ENCODE peak calls at places on chromosomes 13 and 19, in seven cellular contexts. One of them, this sample, is unnamed.

GRCh38 chr13:39284801-39285388 is 246.6 kb downstream of the NHLRC3 start:
- DNase-seq in bronchial epithelial cell: no peak
- DNase-seq in suprapubic skin: no peak
- DNase-seq in psoas muscle: no peak
- DNase-seq in left lung: no peak
- DNase-seq in CD14-positive monocyte: no peak
- DNase-seq in endothelial cell: no peak
- DNase-seq in this sample: no peak

GRCh38 chr13:98083507-98083906 is 59.4 kb upstream of the FARP1 start:
- DNase-seq in bronchial epithelial cell: peak; percentile 58
- DNase-seq in suprapubic skin: no peak
- DNase-seq in psoas muscle: no peak
- DNase-seq in left lung: no peak
- DNase-seq in CD14-positive monocyte: no peak
- DNase-seq in endothelial cell: no peak
- DNase-seq in this sample: no peak

GRCh38 chr19:38298841-38299680 is 5.0 kb upstream of the C19orf33 start:
- DNase-seq in bronchial epithelial cell: no peak
- DNase-seq in suprapubic skin: no peak
- DNase-seq in psoas muscle: no peak
- DNase-seq in left lung: peak; percentile 22
- DNase-seq in CD14-positive monocyte: no peak
- DNase-seq in endothelial cell: no peak
- DNase-seq in this sample: no peak

GRCh38 chr13:49502954-49503353 is 7.2 kb downstream of the PHF11 start:
- DNase-seq in bronchial epithelial cell: no peak
- DNase-seq in suprapubic skin: no peak
- DNase-seq in psoas muscle: peak; percentile 18
- DNase-seq in left lung: no peak
- DNase-seq in CD14-positive monocyte: no peak
- DNase-seq in endothelial cell: no peak
- DNase-seq in this sample: no peak

GRCh38 chr19:42277821-42278809 is 9.1 kb downstream of the CIC start:
- DNase-seq in bronchial epithelial cell: peak; percentile 66
- DNase-seq in suprapubic skin: peak; percentile 75
- DNase-seq in psoas muscle: no peak
- DNase-seq in left lung: no peak
- DNase-seq in CD14-positive monocyte: no peak
- DNase-seq in endothelial cell: no peak
- DNase-seq in this sample: no peak

GRCh38 chr13:60811581-60811980 is 414.6 kb downstream of the TDRD3 start:
- DNase-seq in bronchial epithelial cell: peak; percentile 82
- DNase-seq in suprapubic skin: no peak
- DNase-seq in psoas muscle: no peak
- DNase-seq in left lung: no peak
- DNase-seq in CD14-positive monocyte: no peak
- DNase-seq in endothelial cell: no peak
- DNase-seq in this sample: no peak

GRCh38 chr19:42132851-42133528 is 744 bp upstream of the POU2F2 start:
- DNase-seq in bronchial epithelial cell: peak; percentile 33
- DNase-seq in suprapubic skin: no peak
- DNase-seq in psoas muscle: peak; percentile 68
- DNase-seq in left lung: peak; percentile 96
- DNase-seq in CD14-positive monocyte: peak; percentile 66
- DNase-seq in endothelial cell: peak; percentile 81
- DNase-seq in this sample: peak; percentile 81

GRCh38 chr13:35470671-35471465 is 5.6 kb downstream of the MAB21L1 start:
- DNase-seq in bronchial epithelial cell: no peak
- DNase-seq in suprapubic skin: peak; percentile 78
- DNase-seq in psoas muscle: peak; percentile 54
- DNase-seq in left lung: peak; percentile 79
- DNase-seq in CD14-positive monocyte: no peak
- DNase-seq in endothelial cell: peak; percentile 60
- DNase-seq in this sample: peak; percentile 79

GRCh38 chr13:113041821-113042335 is 63.7 kb upstream of the F7 start:
- DNase-seq in bronchial epithelial cell: no peak
- DNase-seq in suprapubic skin: no peak
- DNase-seq in psoas muscle: no peak
- DNase-seq in left lung: peak; percentile 62
- DNase-seq in CD14-positive monocyte: no peak
- DNase-seq in endothelial cell: no peak
- DNase-seq in this sample: no peak

GRCh38 chr13:42970824-42971669 is 21.0 kb downstream of the EPSTI1 start:
- DNase-seq in bronchial epithelial cell: peak; percentile 61
- DNase-seq in suprapubic skin: no peak
- DNase-seq in psoas muscle: no peak
- DNase-seq in left lung: no peak
- DNase-seq in CD14-positive monocyte: no peak
- DNase-seq in endothelial cell: peak; percentile 51
- DNase-seq in this sample: no peak

GRCh38 chr19:18208098-18208951 is 4.5 kb upstream of the RAB3A start:
- DNase-seq in bronchial epithelial cell: no peak
- DNase-seq in suprapubic skin: no peak
- DNase-seq in psoas muscle: peak; percentile 49
- DNase-seq in left lung: peak; percentile 88
- DNase-seq in CD14-positive monocyte: no peak
- DNase-seq in endothelial cell: peak; percentile 57
- DNase-seq in this sample: no peak

GRCh38 chr19:30406220-30406944 is 34.2 kb downstream of the ZNF536 start:
- DNase-seq in bronchial epithelial cell: no peak
- DNase-seq in suprapubic skin: no peak
- DNase-seq in psoas muscle: no peak
- DNase-seq in left lung: no peak
- DNase-seq in CD14-positive monocyte: no peak
- DNase-seq in endothelial cell: peak; percentile 67
- DNase-seq in this sample: no peak

GRCh38 chr19:2422951-2423880 is 4.2 kb downstream of the TIMM13 start:
- DNase-seq in bronchial epithelial cell: no peak
- DNase-seq in suprapubic skin: no peak
- DNase-seq in psoas muscle: no peak
- DNase-seq in left lung: peak; percentile 55
- DNase-seq in CD14-positive monocyte: no peak
- DNase-seq in endothelial cell: no peak
- DNase-seq in this sample: no peak

GRCh38 chr13:113552786-113553540 is 31.6 kb upstream of the TFDP1 start:
- DNase-seq in bronchial epithelial cell: no peak
- DNase-seq in suprapubic skin: peak; percentile 67
- DNase-seq in psoas muscle: no peak
- DNase-seq in left lung: peak; percentile 65
- DNase-seq in CD14-positive monocyte: no peak
- DNase-seq in endothelial cell: peak; percentile 43
- DNase-seq in this sample: peak; percentile 44

GRCh38 chr19:32287811-32288227 is 57.6 kb upstream of the ZNF507 start:
- DNase-seq in bronchial epithelial cell: peak; percentile 29
- DNase-seq in suprapubic skin: peak; percentile 86
- DNase-seq in psoas muscle: peak; percentile 67
- DNase-seq in left lung: no peak
- DNase-seq in CD14-positive monocyte: no peak
- DNase-seq in endothelial cell: peak; percentile 65
- DNase-seq in this sample: no peak

GRCh38 chr19:51127755-51128154 is 3.0 kb downstream of the SIGLEC9 start:
- DNase-seq in bronchial epithelial cell: no peak
- DNase-seq in suprapubic skin: peak; percentile 66
- DNase-seq in psoas muscle: no peak
- DNase-seq in left lung: no peak
- DNase-seq in CD14-positive monocyte: peak; percentile 93
- DNase-seq in endothelial cell: no peak
- DNase-seq in this sample: no peak

GRCh38 chr19:6092329-6093286 is 17.7 kb downstream of the RFX2 start:
- DNase-seq in bronchial epithelial cell: peak; percentile 98
- DNase-seq in suprapubic skin: peak; percentile 93
- DNase-seq in psoas muscle: peak; percentile 82
- DNase-seq in left lung: peak; percentile 93
- DNase-seq in CD14-positive monocyte: peak; percentile 79
- DNase-seq in endothelial cell: peak; percentile 25
- DNase-seq in this sample: peak; percentile 81

GRCh38 chr19:6849876-6850275 is 37.5 kb upstream of the ADGRE1 start:
- DNase-seq in bronchial epithelial cell: no peak
- DNase-seq in suprapubic skin: no peak
- DNase-seq in psoas muscle: no peak
- DNase-seq in left lung: no peak
- DNase-seq in CD14-positive monocyte: no peak
- DNase-seq in endothelial cell: no peak
- DNase-seq in this sample: no peak

GRCh38 chr19:7895565-7895964 is 7.3 kb downstream of the LRRC8E start:
- DNase-seq in bronchial epithelial cell: no peak
- DNase-seq in suprapubic skin: no peak
- DNase-seq in psoas muscle: no peak
- DNase-seq in left lung: no peak
- DNase-seq in CD14-positive monocyte: no peak
- DNase-seq in endothelial cell: no peak
- DNase-seq in this sample: no peak

DNA sequence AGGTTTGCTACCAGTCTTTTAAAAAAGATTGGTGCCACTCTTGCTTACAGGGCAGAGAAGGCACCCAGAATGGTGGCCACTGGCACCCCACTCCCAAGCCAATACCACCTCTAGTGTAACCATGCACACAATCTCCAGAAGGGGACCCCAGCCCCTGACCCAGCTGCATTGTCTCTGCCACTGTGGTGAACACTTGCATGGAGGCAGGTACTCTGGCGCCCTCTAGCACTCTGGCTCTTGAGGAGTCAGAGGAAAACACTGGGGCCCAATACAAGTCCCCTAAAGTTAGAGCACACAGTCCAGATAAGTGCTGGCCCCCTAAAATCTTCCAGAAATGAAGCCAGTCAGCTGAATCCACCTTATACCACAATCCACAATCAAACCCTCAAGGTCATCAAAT is 6.0 kb downstream of the ERVV-1 start:
- DNase-seq in bronchial epithelial cell: no peak
- DNase-seq in suprapubic skin: peak; percentile 38
- DNase-seq in psoas muscle: no peak
- DNase-seq in left lung: no peak
- DNase-seq in CD14-positive monocyte: no peak
- DNase-seq in endothelial cell: peak; percentile 34
- DNase-seq in this sample: no peak
- TF ChIP-seq CTCF in bronchial epithelial cell: peak; percentile 31
- TF ChIP-seq CTCF in suprapubic skin: no peak
- TF ChIP-seq CTCF in psoas muscle: no peak
- TF ChIP-seq CTCF in left lung: no peak
- TF ChIP-seq CTCF in CD14-positive monocyte: peak; percentile 8
- TF ChIP-seq CTCF in endothelial cell: no peak
- TF ChIP-seq CTCF in this sample: no peak

GRCh38 chr13:32911506-32911905 is 104.7 kb upstream of the KL start:
- DNase-seq in bronchial epithelial cell: peak; percentile 64
- DNase-seq in suprapubic skin: no peak
- DNase-seq in psoas muscle: no peak
- DNase-seq in left lung: no peak
- DNase-seq in CD14-positive monocyte: no peak
- DNase-seq in endothelial cell: peak; percentile 36
- DNase-seq in this sample: no peak
- TF ChIP-seq CTCF in bronchial epithelial cell: peak; percentile 66
- TF ChIP-seq CTCF in suprapubic skin: no peak
- TF ChIP-seq CTCF in psoas muscle: no peak
- TF ChIP-seq CTCF in left lung: no peak
- TF ChIP-seq CTCF in CD14-positive monocyte: no peak
- TF ChIP-seq CTCF in endothelial cell: no peak
- TF ChIP-seq CTCF in this sample: peak; percentile 49

GRCh38 chr19:53999694-54000093 is 8.3 kb downstream of the CACNG6 start:
- DNase-seq in bronchial epithelial cell: no peak
- DNase-seq in suprapubic skin: no peak
- DNase-seq in psoas muscle: no peak
- DNase-seq in left lung: no peak
- DNase-seq in CD14-positive monocyte: no peak
- DNase-seq in endothelial cell: no peak
- DNase-seq in this sample: no peak
- TF ChIP-seq CTCF in bronchial epithelial cell: no peak
- TF ChIP-seq CTCF in suprapubic skin: no peak
- TF ChIP-seq CTCF in psoas muscle: no peak
- TF ChIP-seq CTCF in left lung: no peak
- TF ChIP-seq CTCF in CD14-positive monocyte: no peak
- TF ChIP-seq CTCF in endothelial cell: no peak
- TF ChIP-seq CTCF in this sample: no peak

DNA sequence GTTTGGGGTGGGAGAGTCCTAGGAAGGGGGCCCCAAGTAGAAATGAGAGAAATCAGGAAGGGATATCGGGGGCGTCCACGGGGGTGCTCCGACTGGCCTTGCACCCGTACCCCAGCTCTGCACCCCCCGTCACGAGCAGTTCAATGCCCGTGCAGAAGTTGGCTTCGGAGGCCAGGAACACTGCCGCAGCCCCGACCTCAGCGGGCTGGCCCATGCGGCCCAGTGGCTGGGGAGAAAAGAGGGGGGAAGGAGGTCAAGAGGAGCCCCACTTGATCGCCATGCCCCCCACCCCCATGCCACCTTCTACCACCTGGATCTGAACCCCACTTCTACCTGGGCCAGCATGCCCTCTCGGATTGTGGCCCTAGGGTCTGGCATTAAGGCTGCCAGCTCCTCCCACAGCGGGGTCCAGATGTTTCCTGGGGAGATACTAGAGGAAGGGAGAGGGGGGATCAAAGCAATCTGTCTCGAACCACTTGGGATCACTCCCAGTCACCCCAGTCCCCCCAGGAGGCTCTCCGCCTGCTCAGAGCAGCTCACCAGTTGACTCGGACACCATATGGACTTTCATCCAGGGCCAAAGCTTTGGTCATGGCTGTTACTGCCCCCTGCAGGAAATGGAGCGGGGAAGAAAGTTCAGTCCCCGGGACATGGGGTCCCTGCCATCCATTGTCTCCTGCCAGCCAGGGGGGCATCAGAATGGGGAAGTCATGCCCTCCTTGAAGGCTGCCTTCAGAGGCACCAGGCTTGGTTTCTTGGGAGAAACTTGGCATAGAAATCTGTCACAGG is 2.5 kb upstream of the BCAT2 start:
- DNase-seq in bronchial epithelial cell: no peak
- DNase-seq in suprapubic skin: no peak
- DNase-seq in psoas muscle: no peak
- DNase-seq in left lung: no peak
- DNase-seq in CD14-positive monocyte: no peak
- DNase-seq in endothelial cell: no peak
- DNase-seq in this sample: no peak
- TF ChIP-seq CTCF in bronchial epithelial cell: no peak
- TF ChIP-seq CTCF in suprapubic skin: no peak
- TF ChIP-seq CTCF in psoas muscle: no peak
- TF ChIP-seq CTCF in left lung: no peak
- TF ChIP-seq CTCF in CD14-positive monocyte: peak; percentile 15
- TF ChIP-seq CTCF in endothelial cell: peak; percentile 17
- TF ChIP-seq CTCF in this sample: peak; percentile 31

This sample was measured in type B pancreatic cell.